ENCODE peak calls at places on chromosomes 12 and 14, in four cellular contexts. One of them, this sample, is unnamed.

GRCh38 chr12:81400024-81400423 is 322.1 kb downstream of the ACSS3 start:
- DNase-seq in thyroid gland: no peak
- DNase-seq in astrocyte: no peak
- DNase-seq in left lung: no peak
- DNase-seq in this sample: no peak

GRCh38 chr14:96727490-96727889 is 69.7 kb upstream of the VRK1 start:
- DNase-seq in thyroid gland: no peak
- DNase-seq in astrocyte: no peak
- DNase-seq in left lung: no peak
- DNase-seq in this sample: no peak

GRCh38 chr12:99130808-99131538 is 485.9 kb downstream of the APAF1 start:
- DNase-seq in astrocyte: peak
- DNase-seq in left lung: no peak
- DNase-seq in thyroid gland: no peak
- DNase-seq in this sample: no peak

GRCh38 chr12:71551529-71551928 is 111.9 kb downstream of the LGR5 start:
- DNase-seq in left lung: no peak
- DNase-seq in thyroid gland: no peak
- DNase-seq in astrocyte: peak
- DNase-seq in this sample: no peak

GRCh38 chr12:105099355-105099754 is 8.2 kb upstream of the WASHC4 start:
- DNase-seq in left lung: no peak
- DNase-seq in thyroid gland: no peak
- DNase-seq in astrocyte: no peak
- DNase-seq in this sample: no peak

GRCh38 chr12:117076410-117077372 is 22.5 kb downstream of the TESC start:
- DNase-seq in thyroid gland: peak
- DNase-seq in left lung: no peak
- DNase-seq in astrocyte: no peak
- DNase-seq in this sample: no peak

GRCh38 chr14:76958975-76959710 is 69.4 kb downstream of the IRF2BPL start:
- DNase-seq in astrocyte: peak
- DNase-seq in left lung: no peak
- DNase-seq in thyroid gland: no peak
- DNase-seq in this sample: no peak

GRCh38 chr12:26422839-26423398 is 227.5 kb downstream of the SSPN start:
- DNase-seq in thyroid gland: no peak
- DNase-seq in left lung: no peak
- DNase-seq in astrocyte: no peak
- DNase-seq in this sample: no peak

GRCh38 chr14:61567838-61568571 is 127.3 kb upstream of the HIF1A start:
- DNase-seq in left lung: no peak
- DNase-seq in thyroid gland: no peak
- DNase-seq in astrocyte: no peak
- DNase-seq in this sample: no peak

GRCh38 chr12:45730842-45731336 is 1.4 kb downstream of the ARID2 start:
- DNase-seq in astrocyte: peak
- DNase-seq in left lung: no peak
- DNase-seq in thyroid gland: peak
- DNase-seq in this sample: no peak

GRCh38 chr14:78358631-78359030 is 188.5 kb downstream of the NRXN3 start:
- DNase-seq in thyroid gland: no peak
- DNase-seq in astrocyte: no peak
- DNase-seq in left lung: no peak
- DNase-seq in this sample: no peak

GRCh38 chr14:105261781-105262180 is 13.4 kb downstream of the BTBD6 start:
- DNase-seq in astrocyte: no peak
- DNase-seq in thyroid gland: peak
- DNase-seq in left lung: no peak
- DNase-seq in this sample: no peak

GRCh38 chr12:116861331-116861730 is 19.9 kb downstream of the HRK start:
- DNase-seq in thyroid gland: no peak
- DNase-seq in left lung: no peak
- DNase-seq in astrocyte: peak
- DNase-seq in this sample: peak

GRCh38 chr14:93010543-93011541 is 87.9 kb downstream of the CHGA start:
- DNase-seq in astrocyte: no peak
- DNase-seq in thyroid gland: peak
- DNase-seq in left lung: no peak
- DNase-seq in this sample: no peak

GRCh38 chr14:38994721-38995120 is 108.3 kb downstream of the SEC23A start:
- DNase-seq in astrocyte: no peak
- DNase-seq in left lung: no peak
- DNase-seq in thyroid gland: no peak
- DNase-seq in this sample: no peak

GRCh38 chr12:99686142-99686541 is 38.6 kb downstream of the GARIN6 start:
- DNase-seq in left lung: no peak
- DNase-seq in thyroid gland: no peak
- DNase-seq in astrocyte: no peak
- DNase-seq in this sample: no peak

GRCh38 chr14:72855913-72856312 is 38.0 kb downstream of the DPF3 start:
- DNase-seq in thyroid gland: no peak
- DNase-seq in astrocyte: peak
- DNase-seq in left lung: no peak
- DNase-seq in this sample: no peak

GRCh38 chr14:69880051-69880487 is 853 bp downstream of the SMOC1 start:
- DNase-seq in astrocyte: no peak
- DNase-seq in thyroid gland: peak
- DNase-seq in left lung: no peak
- DNase-seq in this sample: no peak

GRCh38 chr12:50786498-50787231 is 22.8 kb downstream of the ATF1 start:
- DNase-seq in thyroid gland: peak
- DNase-seq in left lung: no peak
- DNase-seq in astrocyte: peak
- DNase-seq in this sample: no peak

GRCh38 chr12:95820096-95820703 is 29.6 kb upstream of the NTN4 start:
- DNase-seq in astrocyte: peak
- DNase-seq in thyroid gland: peak
- DNase-seq in left lung: no peak
- DNase-seq in this sample: no peak

GRCh38 chr12:80157640-80158039 is 58.3 kb downstream of the OTOGL start:
- DNase-seq in astrocyte: peak
- DNase-seq in thyroid gland: no peak
- DNase-seq in left lung: no peak
- DNase-seq in this sample: no peak

GRCh38 chr12:108400900-108401480 is 61.9 kb upstream of the CMKLR1 start:
- DNase-seq in left lung: no peak
- DNase-seq in thyroid gland: no peak
- DNase-seq in astrocyte: no peak
- DNase-seq in this sample: no peak
- H3K27ac ChIP-seq in left lung: no peak
- H3K27ac ChIP-seq in thyroid gland: no peak
- H3K27ac ChIP-seq in astrocyte: no peak
- H3K27ac ChIP-seq in this sample: no peak

DNA sequence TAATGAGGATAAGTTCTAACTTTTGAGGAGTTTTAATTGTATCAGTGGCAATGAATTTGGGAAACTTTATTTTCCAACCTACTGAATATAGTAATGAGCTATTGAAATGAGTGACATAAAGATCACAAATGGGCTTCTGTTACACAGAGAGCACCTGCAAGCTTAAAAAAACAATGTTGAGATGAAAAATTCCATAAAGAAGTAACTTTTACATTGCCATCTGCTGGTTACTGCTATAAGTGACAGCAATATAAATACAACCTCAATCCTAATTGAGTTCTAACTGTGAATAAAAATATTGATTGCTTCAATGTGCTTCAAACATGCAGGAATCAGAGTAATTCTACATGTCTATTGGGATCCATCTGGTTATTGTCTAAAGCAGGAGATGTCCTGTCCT is 14.2 kb downstream of the WIF1 start:
- DNase-seq in left lung: no peak
- DNase-seq in astrocyte: no peak
- DNase-seq in thyroid gland: no peak
- DNase-seq in this sample: no peak
- TF ChIP-seq CTCF in left lung: peak
- TF ChIP-seq CTCF in astrocyte: peak
- TF ChIP-seq CTCF in thyroid gland: no peak
- TF ChIP-seq CTCF in this sample: no peak

GRCh38 chr12:67937822-67938221 is 51.4 kb upstream of the IFNG-AS1 start:
- DNase-seq in astrocyte: no peak
- DNase-seq in thyroid gland: no peak
- DNase-seq in left lung: no peak
- DNase-seq in this sample: no peak
- H3K4me3 ChIP-seq in astrocyte: no peak
- H3K4me3 ChIP-seq in thyroid gland: no peak
- H3K4me3 ChIP-seq in left lung: no peak
- H3K4me3 ChIP-seq in this sample: no peak

GRCh38 chr12:120376416-120376815 is 7.5 kb upstream of the MSI1 start:
- DNase-seq in left lung: no peak
- DNase-seq in astrocyte: no peak
- DNase-seq in thyroid gland: no peak
- DNase-seq in this sample: no peak
- H3K27ac ChIP-seq in left lung: no peak
- H3K27ac ChIP-seq in astrocyte: no peak
- H3K27ac ChIP-seq in thyroid gland: no peak
- H3K27ac ChIP-seq in this sample: no peak